ENCODE peak calls at places on chromosomes 6 and 20, in four cellular contexts. S is HCT116, L is heart right ventricle, J is upper lobe of left lung. K is an unnamed sample.

GRCh38 chr20:12575352-12576095 is 433.2 kb upstream of the SPTLC3 start:
- DNase-seq in S (no peak), L (peak), J (no peak), K (no peak)

GRCh38 chr6:65997539-65997938 is 290.5 kb upstream of the EYS start:
- DNase-seq in S (no peak), L (no peak), J (no peak), K (no peak)

GRCh38 chr6:151325075-151326050 is 66.0 kb downstream of the ZBTB2 start:
- DNase-seq in S (peak), L (peak), J (peak), K (no peak)

GRCh38 chr6:154243793-154244768 is 112.5 kb downstream of the IPCEF1 start:
- DNase-seq in S (no peak), L (no peak), J (no peak), K (no peak)

GRCh38 chr6:46044876-46045617 is 29.4 kb upstream of the CLIC5 start:
- DNase-seq in S (peak), L (peak), J (no peak), K (no peak)

GRCh38 chr6:53530346-53530745 is 14.6 kb downstream of the GCLC start:
- DNase-seq in S (no peak), L (peak), J (no peak), K (no peak)

GRCh38 chr20:16027710-16028109 is 545.5 kb downstream of the KIF16B start:
- DNase-seq in S (no peak), L (no peak), J (no peak), K (no peak)

GRCh38 chr6:42140051-42140450 is 2.4 kb downstream of the C6orf132 start:
- DNase-seq in S (no peak), L (no peak), J (no peak), K (no peak)

GRCh38 chr6:149271348-149272340 is 45.9 kb upstream of the TAB2 start:
- DNase-seq in S (no peak), L (no peak), J (no peak), K (no peak)

GRCh38 chr20:49318430-49319203 is 40.8 kb upstream of the ZNFX1 start:
- DNase-seq in S (no peak), L (no peak), J (peak), K (peak)

GRCh38 chr20:49318091-49318429 is 40.2 kb upstream of the ZNFX1 start:
- DNase-seq in S (no peak), L (no peak), J (no peak), K (no peak)

GRCh38 chr20:49319204-49319809 is 41.5 kb upstream of the ZNFX1 start:
- DNase-seq in S (no peak), L (peak), J (peak), K (no peak)

GRCh38 chr20:49323622-49324238 is 45.9 kb upstream of the ZNFX1 start:
- DNase-seq in S (peak), L (no peak), J (no peak), K (no peak)

DNA sequence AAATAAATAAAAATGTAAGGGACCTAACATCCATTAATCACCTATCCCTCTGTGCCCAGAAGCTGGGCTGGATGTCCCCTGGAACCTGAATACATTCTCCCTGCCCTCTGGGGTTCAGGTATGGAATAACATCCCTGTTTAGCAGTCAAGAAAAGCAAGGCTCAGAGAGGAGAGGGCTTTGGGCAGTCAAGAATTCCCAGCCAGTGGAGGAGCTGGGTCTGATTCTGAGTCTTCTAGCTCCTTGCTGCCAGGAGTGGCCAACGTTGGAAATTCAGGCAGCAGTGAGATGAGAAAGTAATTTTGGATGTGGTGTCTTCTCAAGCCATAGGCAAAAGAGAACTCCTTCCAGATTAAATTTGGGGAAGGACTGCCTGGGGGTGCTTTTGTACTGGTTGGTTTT is 42.6 kb upstream of the ZNFX1 start:
- DNase-seq in S (peak), L (no peak), J (no peak), K (no peak)
- TF ChIP-seq CTCF in S (peak), L (no peak), J (no peak), K (peak)

DNA sequence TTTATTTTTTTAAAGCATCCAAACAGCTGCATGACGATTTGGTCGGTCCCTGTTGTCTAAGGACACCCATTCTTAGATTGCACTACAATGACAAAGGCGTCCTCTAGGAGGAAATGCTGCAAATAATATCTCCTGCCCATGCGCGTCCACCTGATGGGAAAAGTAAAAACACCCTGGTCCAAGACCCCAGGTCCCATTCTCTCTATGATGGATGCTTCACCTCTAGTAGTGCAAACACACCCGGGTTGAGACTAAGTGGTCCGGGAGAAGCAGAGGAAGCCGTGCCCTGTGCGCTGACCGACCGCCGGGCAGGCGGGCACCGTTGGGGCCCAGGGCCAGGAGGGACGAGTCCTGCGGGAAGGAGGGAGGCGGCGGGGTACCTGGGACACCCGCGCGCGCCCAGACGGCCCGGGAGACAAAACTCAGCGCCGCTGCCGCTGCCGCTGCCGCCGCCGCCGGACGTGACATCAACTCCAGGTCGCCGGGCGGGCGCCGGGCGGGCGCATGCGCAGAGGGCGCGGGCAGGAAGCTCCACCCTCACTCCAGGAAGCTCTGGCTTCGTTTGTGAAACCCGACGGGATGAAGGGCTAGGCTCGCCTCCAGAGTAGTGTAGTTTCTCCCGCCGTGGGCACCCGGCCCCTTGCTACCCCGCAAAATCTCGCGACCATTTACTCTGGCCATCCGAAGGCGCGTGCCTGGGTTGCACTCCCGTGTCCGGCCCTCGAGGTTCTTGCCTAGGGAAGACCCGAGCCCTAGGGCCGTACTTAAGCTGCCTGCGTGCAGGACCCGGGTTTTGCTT is at the start of gene TBC1D7:
- DNase-seq in S (peak), L (peak), J (peak), K (peak)
- TF ChIP-seq CTCF in S (no peak), L (no peak), J (no peak), K (peak)

GRCh38 chr6:69732640-69733039 is 64.2 kb downstream of the LMBRD1 start:
- DNase-seq in S (no peak), L (no peak), J (no peak), K (no peak)
- TF ChIP-seq CTCF in S (no peak), L (no peak), J (no peak), K (peak)

DNA sequence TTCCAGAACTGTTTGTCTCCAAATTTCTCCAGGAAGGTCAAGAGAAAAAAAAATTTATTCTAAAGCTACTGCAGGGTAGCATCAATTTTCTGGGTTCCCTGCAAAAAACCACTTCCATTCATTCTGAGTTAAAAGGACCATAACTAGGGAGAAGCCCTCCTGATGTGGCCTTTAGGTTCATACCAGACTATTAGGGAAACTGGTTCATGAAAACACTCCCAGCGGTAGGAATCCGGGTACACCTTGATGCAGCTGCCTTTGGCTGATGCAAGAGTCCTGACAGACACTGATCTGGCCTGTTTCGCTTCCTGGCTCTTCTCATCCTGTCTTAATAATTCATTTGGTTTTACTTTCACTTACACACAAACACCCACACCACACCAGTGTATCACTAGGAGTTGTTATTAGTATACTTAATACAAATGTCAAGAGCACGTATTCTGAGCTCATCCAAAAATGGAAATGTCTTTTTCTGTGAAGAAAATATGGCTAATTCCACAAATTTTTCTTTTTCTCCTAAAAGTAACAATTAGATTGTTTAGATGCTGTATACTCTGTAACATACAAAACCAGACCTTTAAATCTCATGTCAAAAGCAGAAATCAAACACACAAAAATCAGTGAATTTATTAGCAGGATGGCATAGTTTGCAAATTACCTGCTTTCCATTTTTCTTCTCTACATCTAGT is 38.4 kb upstream of the ARHGAP18 start:
- DNase-seq in S (peak), L (no peak), J (no peak), K (no peak)
- TF ChIP-seq CTCF in S (no peak), L (no peak), J (no peak), K (no peak)